ENCODE peak calls at places on chromosome 3, in five cellular contexts. U is type B pancreatic cell; L is NCI-H460; S is hippocampal formation; O is effector CD4-positive, alpha-beta T cell. X is an unnamed sample.

GRCh38 chr3:125146601-125147490 is 65.7 kb downstream of the SLC12A8 start:
- DNase-seq in O (no peak), S (no peak), L (no peak), U (no peak), X (no peak)

GRCh38 chr3:50385741-50386140 is 26.4 kb upstream of the TMEM115 start:
- DNase-seq in S (no peak), U (no peak), L (no peak), O (no peak), X (no peak)

GRCh38 chr3:127490271-127491023 is 100.1 kb downstream of the TPRA1 start:
- DNase-seq in L (no peak), S (no peak), O (no peak), U (no peak), X (no peak)

GRCh38 chr3:53846134-53846850 is at the start of the genes CHDH and IL17RB:
- DNase-seq in O (no peak), L (peak), S (peak), U (no peak), X (peak)

GRCh38 chr3:37028329-37028728 is 35.0 kb downstream of the MLH1 start:
- DNase-seq in U (no peak), O (no peak), L (no peak), S (no peak), X (peak)

GRCh38 chr3:14482271-14482721 is 57.8 kb downstream of the GRIP2 start:
- DNase-seq in U (no peak), O (no peak), S (no peak), L (no peak), X (no peak)

GRCh38 chr3:126208618-126209256 is 28.4 kb upstream of the ALDH1L1 start:
- DNase-seq in O (no peak), L (peak), S (peak), U (no peak), X (no peak)

GRCh38 chr3:177516130-177517011 is 319.1 kb upstream of the TBL1XR1 start:
- DNase-seq in U (no peak), S (no peak), O (no peak), L (no peak), X (no peak)

GRCh38 chr3:117893638-117894037 is 1141.0 kb downstream of the IGSF11 start:
- DNase-seq in L (no peak), S (no peak), O (no peak), U (no peak), X (no peak)

GRCh38 chr3:13123266-13123665 is 50.0 kb upstream of the IQSEC1 start:
- DNase-seq in O (no peak), S (no peak), L (no peak), U (no peak), X (no peak)

GRCh38 chr3:126358038-126358815 is 1.0 kb upstream of the KLF15 start:
- DNase-seq in O (no peak), S (no peak), U (no peak), L (no peak), X (no peak)

GRCh38 chr3:186461141-186461540 is 83.0 kb downstream of the CRYGS start:
- DNase-seq in S (no peak), U (no peak), O (no peak), L (no peak), X (peak)

GRCh38 chr3:57652203-57652602 is 40.7 kb downstream of the DENND6A start:
- DNase-seq in O (no peak), S (no peak), L (no peak), U (no peak), X (no peak)

GRCh38 chr3:190120161-190121060 is at the start of gene P3H2:
- DNase-seq in U (peak), S (peak), L (peak), O (no peak), X (no peak)

GRCh38 chr3:142896201-142896755 is 7.4 kb upstream of the PCOLCE2 start:
- DNase-seq in U (no peak), L (peak), O (no peak), S (no peak), X (no peak)

GRCh38 chr3:107432646-107433045 is 55.4 kb downstream of the CCDC54 start:
- DNase-seq in S (no peak), L (no peak), O (no peak), U (no peak), X (no peak)

GRCh38 chr3:119120480-119120879 is 25.5 kb upstream of the TEX55 start:
- DNase-seq in S (no peak), U (no peak), O (no peak), L (no peak), X (no peak)

X was measured in K562.